ENCODE peak calls at places on chromosome 11, in eight cellular contexts. One of them, this sample, is unnamed.

GRCh38 chr11:63909621-63910506 is 7.1 kb downstream of the RCOR2 start:
- DNase-seq in nephron progenitor cell: peak
- DNase-seq in activated T-helper 1 cell treated with anti-CD3 and anti-CD28 coated beads, Interleukin-12 subunit alpha, Interleukin-12 subunit beta, Interleukin-2, Interleukin-4 antibody, amounts not matched to agents 30 ng/mL and 10 ng/mL and 1 ng/mL, durations not matched to agents 14 hours and 24 hours and 36 hours: no peak
- DNase-seq in RCC 7860: no peak
- DNase-seq in amniotic stem cell: no peak
- DNase-seq in stimulated activated CD8-positive, alpha-beta memory T cell treated with anti-CD3 and anti-CD28 coated beads, Interleukin-4, amount 100 ng/mL, for 4 hours: no peak
- DNase-seq in NCI-H1092: no peak
- DNase-seq in heart left ventricle: no peak
- DNase-seq in this sample: no peak

GRCh38 chr11:65354265-65355012 is at the start of gene TIGD3:
- DNase-seq in NCI-H1092: peak
- DNase-seq in RCC 7860: peak
- DNase-seq in heart left ventricle: peak
- DNase-seq in amniotic stem cell: peak
- DNase-seq in activated T-helper 1 cell treated with anti-CD3 and anti-CD28 coated beads, Interleukin-12 subunit alpha, Interleukin-12 subunit beta, Interleukin-2, Interleukin-4 antibody, amounts not matched to agents 30 ng/mL and 10 ng/mL and 1 ng/mL, durations not matched to agents 14 hours and 24 hours and 36 hours: peak
- DNase-seq in stimulated activated CD8-positive, alpha-beta memory T cell treated with anti-CD3 and anti-CD28 coated beads, Interleukin-4, amount 100 ng/mL, for 4 hours: peak
- DNase-seq in nephron progenitor cell: peak
- DNase-seq in this sample: peak

GRCh38 chr11:93767018-93767417 is 17.1 kb upstream of the MED17 start:
- DNase-seq in RCC 7860: no peak
- DNase-seq in activated T-helper 1 cell treated with anti-CD3 and anti-CD28 coated beads, Interleukin-12 subunit alpha, Interleukin-12 subunit beta, Interleukin-2, Interleukin-4 antibody, amounts not matched to agents 30 ng/mL and 10 ng/mL and 1 ng/mL, durations not matched to agents 14 hours and 24 hours and 36 hours: no peak
- DNase-seq in NCI-H1092: no peak
- DNase-seq in heart left ventricle: no peak
- DNase-seq in amniotic stem cell: no peak
- DNase-seq in nephron progenitor cell: no peak
- DNase-seq in stimulated activated CD8-positive, alpha-beta memory T cell treated with anti-CD3 and anti-CD28 coated beads, Interleukin-4, amount 100 ng/mL, for 4 hours: no peak
- DNase-seq in this sample: no peak

GRCh38 chr11:7202412-7202811 is 49.3 kb upstream of the SYT9 start:
- DNase-seq in RCC 7860: no peak
- DNase-seq in heart left ventricle: no peak
- DNase-seq in activated T-helper 1 cell treated with anti-CD3 and anti-CD28 coated beads, Interleukin-12 subunit alpha, Interleukin-12 subunit beta, Interleukin-2, Interleukin-4 antibody, amounts not matched to agents 30 ng/mL and 10 ng/mL and 1 ng/mL, durations not matched to agents 14 hours and 24 hours and 36 hours: no peak
- DNase-seq in nephron progenitor cell: no peak
- DNase-seq in NCI-H1092: no peak
- DNase-seq in stimulated activated CD8-positive, alpha-beta memory T cell treated with anti-CD3 and anti-CD28 coated beads, Interleukin-4, amount 100 ng/mL, for 4 hours: no peak
- DNase-seq in amniotic stem cell: no peak
- DNase-seq in this sample: no peak

GRCh38 chr11:107824668-107825369 is 33.8 kb downstream of the SLC35F2 start:
- DNase-seq in nephron progenitor cell: no peak
- DNase-seq in activated T-helper 1 cell treated with anti-CD3 and anti-CD28 coated beads, Interleukin-12 subunit alpha, Interleukin-12 subunit beta, Interleukin-2, Interleukin-4 antibody, amounts not matched to agents 30 ng/mL and 10 ng/mL and 1 ng/mL, durations not matched to agents 14 hours and 24 hours and 36 hours: no peak
- DNase-seq in stimulated activated CD8-positive, alpha-beta memory T cell treated with anti-CD3 and anti-CD28 coated beads, Interleukin-4, amount 100 ng/mL, for 4 hours: no peak
- DNase-seq in NCI-H1092: no peak
- DNase-seq in amniotic stem cell: no peak
- DNase-seq in RCC 7860: no peak
- DNase-seq in heart left ventricle: no peak
- DNase-seq in this sample: no peak

GRCh38 chr11:35525501-35526175 is at the start of gene PAMR1:
- DNase-seq in nephron progenitor cell: peak
- DNase-seq in amniotic stem cell: peak
- DNase-seq in activated T-helper 1 cell treated with anti-CD3 and anti-CD28 coated beads, Interleukin-12 subunit alpha, Interleukin-12 subunit beta, Interleukin-2, Interleukin-4 antibody, amounts not matched to agents 30 ng/mL and 10 ng/mL and 1 ng/mL, durations not matched to agents 14 hours and 24 hours and 36 hours: no peak
- DNase-seq in stimulated activated CD8-positive, alpha-beta memory T cell treated with anti-CD3 and anti-CD28 coated beads, Interleukin-4, amount 100 ng/mL, for 4 hours: no peak
- DNase-seq in RCC 7860: no peak
- DNase-seq in NCI-H1092: no peak
- DNase-seq in heart left ventricle: peak
- DNase-seq in this sample: no peak

GRCh38 chr11:44036811-44037657 is 10.7 kb upstream of the ACCSL start:
- DNase-seq in amniotic stem cell: peak
- DNase-seq in nephron progenitor cell: peak
- DNase-seq in activated T-helper 1 cell treated with anti-CD3 and anti-CD28 coated beads, Interleukin-12 subunit alpha, Interleukin-12 subunit beta, Interleukin-2, Interleukin-4 antibody, amounts not matched to agents 30 ng/mL and 10 ng/mL and 1 ng/mL, durations not matched to agents 14 hours and 24 hours and 36 hours: peak
- DNase-seq in NCI-H1092: peak
- DNase-seq in heart left ventricle: peak
- DNase-seq in stimulated activated CD8-positive, alpha-beta memory T cell treated with anti-CD3 and anti-CD28 coated beads, Interleukin-4, amount 100 ng/mL, for 4 hours: no peak
- DNase-seq in RCC 7860: peak
- DNase-seq in this sample: peak

GRCh38 chr11:47980907-47981621 is 705 bp downstream of the PTPRJ start:
- DNase-seq in amniotic stem cell: no peak
- DNase-seq in heart left ventricle: peak
- DNase-seq in nephron progenitor cell: peak
- DNase-seq in NCI-H1092: peak
- DNase-seq in RCC 7860: no peak
- DNase-seq in stimulated activated CD8-positive, alpha-beta memory T cell treated with anti-CD3 and anti-CD28 coated beads, Interleukin-4, amount 100 ng/mL, for 4 hours: no peak
- DNase-seq in activated T-helper 1 cell treated with anti-CD3 and anti-CD28 coated beads, Interleukin-12 subunit alpha, Interleukin-12 subunit beta, Interleukin-2, Interleukin-4 antibody, amounts not matched to agents 30 ng/mL and 10 ng/mL and 1 ng/mL, durations not matched to agents 14 hours and 24 hours and 36 hours: no peak
- DNase-seq in this sample: peak

GRCh38 chr11:75920886-75921285 is 105.9 kb downstream of the UVRAG start:
- DNase-seq in amniotic stem cell: no peak
- DNase-seq in NCI-H1092: no peak
- DNase-seq in nephron progenitor cell: no peak
- DNase-seq in RCC 7860: no peak
- DNase-seq in heart left ventricle: no peak
- DNase-seq in activated T-helper 1 cell treated with anti-CD3 and anti-CD28 coated beads, Interleukin-12 subunit alpha, Interleukin-12 subunit beta, Interleukin-2, Interleukin-4 antibody, amounts not matched to agents 30 ng/mL and 10 ng/mL and 1 ng/mL, durations not matched to agents 14 hours and 24 hours and 36 hours: no peak
- DNase-seq in stimulated activated CD8-positive, alpha-beta memory T cell treated with anti-CD3 and anti-CD28 coated beads, Interleukin-4, amount 100 ng/mL, for 4 hours: no peak
- DNase-seq in this sample: no peak

GRCh38 chr11:67612751-67613150 is 6.0 kb downstream of the NDUFV1 start:
- DNase-seq in nephron progenitor cell: no peak
- DNase-seq in amniotic stem cell: no peak
- DNase-seq in NCI-H1092: no peak
- DNase-seq in stimulated activated CD8-positive, alpha-beta memory T cell treated with anti-CD3 and anti-CD28 coated beads, Interleukin-4, amount 100 ng/mL, for 4 hours: no peak
- DNase-seq in activated T-helper 1 cell treated with anti-CD3 and anti-CD28 coated beads, Interleukin-12 subunit alpha, Interleukin-12 subunit beta, Interleukin-2, Interleukin-4 antibody, amounts not matched to agents 30 ng/mL and 10 ng/mL and 1 ng/mL, durations not matched to agents 14 hours and 24 hours and 36 hours: no peak
- DNase-seq in heart left ventricle: no peak
- DNase-seq in RCC 7860: no peak
- DNase-seq in this sample: no peak

GRCh38 chr11:12079726-12080556 is 30.4 kb upstream of the MICAL2 start:
- DNase-seq in heart left ventricle: peak
- DNase-seq in NCI-H1092: no peak
- DNase-seq in nephron progenitor cell: no peak
- DNase-seq in activated T-helper 1 cell treated with anti-CD3 and anti-CD28 coated beads, Interleukin-12 subunit alpha, Interleukin-12 subunit beta, Interleukin-2, Interleukin-4 antibody, amounts not matched to agents 30 ng/mL and 10 ng/mL and 1 ng/mL, durations not matched to agents 14 hours and 24 hours and 36 hours: no peak
- DNase-seq in amniotic stem cell: peak
- DNase-seq in stimulated activated CD8-positive, alpha-beta memory T cell treated with anti-CD3 and anti-CD28 coated beads, Interleukin-4, amount 100 ng/mL, for 4 hours: no peak
- DNase-seq in RCC 7860: peak
- DNase-seq in this sample: no peak

GRCh38 chr11:115222863-115223530 is 281.2 kb downstream of the CADM1 start:
- DNase-seq in activated T-helper 1 cell treated with anti-CD3 and anti-CD28 coated beads, Interleukin-12 subunit alpha, Interleukin-12 subunit beta, Interleukin-2, Interleukin-4 antibody, amounts not matched to agents 30 ng/mL and 10 ng/mL and 1 ng/mL, durations not matched to agents 14 hours and 24 hours and 36 hours: no peak
- DNase-seq in nephron progenitor cell: no peak
- DNase-seq in RCC 7860: peak
- DNase-seq in heart left ventricle: no peak
- DNase-seq in stimulated activated CD8-positive, alpha-beta memory T cell treated with anti-CD3 and anti-CD28 coated beads, Interleukin-4, amount 100 ng/mL, for 4 hours: no peak
- DNase-seq in amniotic stem cell: no peak
- DNase-seq in NCI-H1092: no peak
- DNase-seq in this sample: no peak

GRCh38 chr11:57163160-57163868 is 18.4 kb upstream of the LRRC55 start:
- DNase-seq in amniotic stem cell: no peak
- DNase-seq in heart left ventricle: no peak
- DNase-seq in activated T-helper 1 cell treated with anti-CD3 and anti-CD28 coated beads, Interleukin-12 subunit alpha, Interleukin-12 subunit beta, Interleukin-2, Interleukin-4 antibody, amounts not matched to agents 30 ng/mL and 10 ng/mL and 1 ng/mL, durations not matched to agents 14 hours and 24 hours and 36 hours: no peak
- DNase-seq in nephron progenitor cell: no peak
- DNase-seq in stimulated activated CD8-positive, alpha-beta memory T cell treated with anti-CD3 and anti-CD28 coated beads, Interleukin-4, amount 100 ng/mL, for 4 hours: no peak
- DNase-seq in RCC 7860: no peak
- DNase-seq in NCI-H1092: no peak
- DNase-seq in this sample: no peak

GRCh38 chr11:71209181-71209580 is 43.2 kb downstream of the SHANK2 start:
- DNase-seq in stimulated activated CD8-positive, alpha-beta memory T cell treated with anti-CD3 and anti-CD28 coated beads, Interleukin-4, amount 100 ng/mL, for 4 hours: no peak
- DNase-seq in activated T-helper 1 cell treated with anti-CD3 and anti-CD28 coated beads, Interleukin-12 subunit alpha, Interleukin-12 subunit beta, Interleukin-2, Interleukin-4 antibody, amounts not matched to agents 30 ng/mL and 10 ng/mL and 1 ng/mL, durations not matched to agents 14 hours and 24 hours and 36 hours: no peak
- DNase-seq in nephron progenitor cell: no peak
- DNase-seq in NCI-H1092: no peak
- DNase-seq in amniotic stem cell: no peak
- DNase-seq in RCC 7860: no peak
- DNase-seq in heart left ventricle: no peak
- DNase-seq in this sample: no peak

GRCh38 chr11:85705805-85706204 is 19.8 kb upstream of the CCDC89 start:
- DNase-seq in heart left ventricle: no peak
- DNase-seq in NCI-H1092: no peak
- DNase-seq in nephron progenitor cell: no peak
- DNase-seq in stimulated activated CD8-positive, alpha-beta memory T cell treated with anti-CD3 and anti-CD28 coated beads, Interleukin-4, amount 100 ng/mL, for 4 hours: no peak
- DNase-seq in activated T-helper 1 cell treated with anti-CD3 and anti-CD28 coated beads, Interleukin-12 subunit alpha, Interleukin-12 subunit beta, Interleukin-2, Interleukin-4 antibody, amounts not matched to agents 30 ng/mL and 10 ng/mL and 1 ng/mL, durations not matched to agents 14 hours and 24 hours and 36 hours: no peak
- DNase-seq in RCC 7860: no peak
- DNase-seq in amniotic stem cell: no peak
- DNase-seq in this sample: no peak

GRCh38 chr11:11786771-11787170 is 55.0 kb upstream of the USP47 start:
- DNase-seq in amniotic stem cell: no peak
- DNase-seq in RCC 7860: peak
- DNase-seq in heart left ventricle: no peak
- DNase-seq in activated T-helper 1 cell treated with anti-CD3 and anti-CD28 coated beads, Interleukin-12 subunit alpha, Interleukin-12 subunit beta, Interleukin-2, Interleukin-4 antibody, amounts not matched to agents 30 ng/mL and 10 ng/mL and 1 ng/mL, durations not matched to agents 14 hours and 24 hours and 36 hours: no peak
- DNase-seq in nephron progenitor cell: no peak
- DNase-seq in NCI-H1092: no peak
- DNase-seq in stimulated activated CD8-positive, alpha-beta memory T cell treated with anti-CD3 and anti-CD28 coated beads, Interleukin-4, amount 100 ng/mL, for 4 hours: no peak
- DNase-seq in this sample: no peak

GRCh38 chr11:76159983-76160661 is 46.2 kb downstream of the WNT11 start:
- DNase-seq in amniotic stem cell: no peak
- DNase-seq in heart left ventricle: peak
- DNase-seq in nephron progenitor cell: no peak
- DNase-seq in activated T-helper 1 cell treated with anti-CD3 and anti-CD28 coated beads, Interleukin-12 subunit alpha, Interleukin-12 subunit beta, Interleukin-2, Interleukin-4 antibody, amounts not matched to agents 30 ng/mL and 10 ng/mL and 1 ng/mL, durations not matched to agents 14 hours and 24 hours and 36 hours: no peak
- DNase-seq in stimulated activated CD8-positive, alpha-beta memory T cell treated with anti-CD3 and anti-CD28 coated beads, Interleukin-4, amount 100 ng/mL, for 4 hours: no peak
- DNase-seq in NCI-H1092: peak
- DNase-seq in RCC 7860: no peak
- DNase-seq in this sample: no peak

GRCh38 chr11:15649371-15650104 is 534.8 kb downstream of the INSC start:
- DNase-seq in nephron progenitor cell: no peak
- DNase-seq in RCC 7860: no peak
- DNase-seq in heart left ventricle: no peak
- DNase-seq in stimulated activated CD8-positive, alpha-beta memory T cell treated with anti-CD3 and anti-CD28 coated beads, Interleukin-4, amount 100 ng/mL, for 4 hours: no peak
- DNase-seq in activated T-helper 1 cell treated with anti-CD3 and anti-CD28 coated beads, Interleukin-12 subunit alpha, Interleukin-12 subunit beta, Interleukin-2, Interleukin-4 antibody, amounts not matched to agents 30 ng/mL and 10 ng/mL and 1 ng/mL, durations not matched to agents 14 hours and 24 hours and 36 hours: no peak
- DNase-seq in amniotic stem cell: no peak
- DNase-seq in NCI-H1092: no peak
- DNase-seq in this sample: no peak

GRCh38 chr11:109808569-109808968 is 284.6 kb upstream of the ZC3H12C start:
- DNase-seq in stimulated activated CD8-positive, alpha-beta memory T cell treated with anti-CD3 and anti-CD28 coated beads, Interleukin-4, amount 100 ng/mL, for 4 hours: no peak
- DNase-seq in NCI-H1092: no peak
- DNase-seq in RCC 7860: no peak
- DNase-seq in nephron progenitor cell: no peak
- DNase-seq in amniotic stem cell: no peak
- DNase-seq in heart left ventricle: no peak
- DNase-seq in activated T-helper 1 cell treated with anti-CD3 and anti-CD28 coated beads, Interleukin-12 subunit alpha, Interleukin-12 subunit beta, Interleukin-2, Interleukin-4 antibody, amounts not matched to agents 30 ng/mL and 10 ng/mL and 1 ng/mL, durations not matched to agents 14 hours and 24 hours and 36 hours: no peak
- DNase-seq in this sample: no peak

GRCh38 chr11:92224394-92225205 is at the start of gene FAT3:
- DNase-seq in stimulated activated CD8-positive, alpha-beta memory T cell treated with anti-CD3 and anti-CD28 coated beads, Interleukin-4, amount 100 ng/mL, for 4 hours: no peak
- DNase-seq in heart left ventricle: no peak
- DNase-seq in amniotic stem cell: no peak
- DNase-seq in nephron progenitor cell: peak
- DNase-seq in activated T-helper 1 cell treated with anti-CD3 and anti-CD28 coated beads, Interleukin-12 subunit alpha, Interleukin-12 subunit beta, Interleukin-2, Interleukin-4 antibody, amounts not matched to agents 30 ng/mL and 10 ng/mL and 1 ng/mL, durations not matched to agents 14 hours and 24 hours and 36 hours: no peak
- DNase-seq in NCI-H1092: peak
- DNase-seq in RCC 7860: no peak
- DNase-seq in this sample: no peak

GRCh38 chr11:123653997-123654565 is 343 bp downstream of the SCN3B start:
- DNase-seq in activated T-helper 1 cell treated with anti-CD3 and anti-CD28 coated beads, Interleukin-12 subunit alpha, Interleukin-12 subunit beta, Interleukin-2, Interleukin-4 antibody, amounts not matched to agents 30 ng/mL and 10 ng/mL and 1 ng/mL, durations not matched to agents 14 hours and 24 hours and 36 hours: peak
- DNase-seq in nephron progenitor cell: peak
- DNase-seq in NCI-H1092: peak
- DNase-seq in amniotic stem cell: peak
- DNase-seq in heart left ventricle: peak
- DNase-seq in RCC 7860: no peak
- DNase-seq in stimulated activated CD8-positive, alpha-beta memory T cell treated with anti-CD3 and anti-CD28 coated beads, Interleukin-4, amount 100 ng/mL, for 4 hours: no peak
- DNase-seq in this sample: peak

GRCh38 chr11:64028398-64029115 is 7.2 kb upstream of the FLRT1 start:
- DNase-seq in activated T-helper 1 cell treated with anti-CD3 and anti-CD28 coated beads, Interleukin-12 subunit alpha, Interleukin-12 subunit beta, Interleukin-2, Interleukin-4 antibody, amounts not matched to agents 30 ng/mL and 10 ng/mL and 1 ng/mL, durations not matched to agents 14 hours and 24 hours and 36 hours: no peak
- DNase-seq in NCI-H1092: peak
- DNase-seq in heart left ventricle: no peak
- DNase-seq in RCC 7860: no peak
- DNase-seq in stimulated activated CD8-positive, alpha-beta memory T cell treated with anti-CD3 and anti-CD28 coated beads, Interleukin-4, amount 100 ng/mL, for 4 hours: no peak
- DNase-seq in nephron progenitor cell: peak
- DNase-seq in amniotic stem cell: no peak
- DNase-seq in this sample: no peak

GRCh38 chr11:128511712-128512111 is 75.6 kb downstream of the ETS1 start:
- DNase-seq in amniotic stem cell: no peak
- DNase-seq in NCI-H1092: no peak
- DNase-seq in stimulated activated CD8-positive, alpha-beta memory T cell treated with anti-CD3 and anti-CD28 coated beads, Interleukin-4, amount 100 ng/mL, for 4 hours: no peak
- DNase-seq in activated T-helper 1 cell treated with anti-CD3 and anti-CD28 coated beads, Interleukin-12 subunit alpha, Interleukin-12 subunit beta, Interleukin-2, Interleukin-4 antibody, amounts not matched to agents 30 ng/mL and 10 ng/mL and 1 ng/mL, durations not matched to agents 14 hours and 24 hours and 36 hours: no peak
- DNase-seq in nephron progenitor cell: no peak
- DNase-seq in heart left ventricle: no peak
- DNase-seq in RCC 7860: no peak
- DNase-seq in this sample: no peak

GRCh38 chr11:12653729-12654128 is 20.5 kb upstream of the TEAD1 start:
- DNase-seq in RCC 7860: peak
- DNase-seq in amniotic stem cell: no peak
- DNase-seq in heart left ventricle: no peak
- DNase-seq in activated T-helper 1 cell treated with anti-CD3 and anti-CD28 coated beads, Interleukin-12 subunit alpha, Interleukin-12 subunit beta, Interleukin-2, Interleukin-4 antibody, amounts not matched to agents 30 ng/mL and 10 ng/mL and 1 ng/mL, durations not matched to agents 14 hours and 24 hours and 36 hours: no peak
- DNase-seq in NCI-H1092: no peak
- DNase-seq in stimulated activated CD8-positive, alpha-beta memory T cell treated with anti-CD3 and anti-CD28 coated beads, Interleukin-4, amount 100 ng/mL, for 4 hours: no peak
- DNase-seq in nephron progenitor cell: no peak
- DNase-seq in this sample: no peak

GRCh38 chr11:73393479-73394415 is 17.5 kb downstream of the RELT start:
- DNase-seq in NCI-H1092: peak
- DNase-seq in nephron progenitor cell: peak
- DNase-seq in stimulated activated CD8-positive, alpha-beta memory T cell treated with anti-CD3 and anti-CD28 coated beads, Interleukin-4, amount 100 ng/mL, for 4 hours: peak
- DNase-seq in activated T-helper 1 cell treated with anti-CD3 and anti-CD28 coated beads, Interleukin-12 subunit alpha, Interleukin-12 subunit beta, Interleukin-2, Interleukin-4 antibody, amounts not matched to agents 30 ng/mL and 10 ng/mL and 1 ng/mL, durations not matched to agents 14 hours and 24 hours and 36 hours: peak
- DNase-seq in amniotic stem cell: peak
- DNase-seq in RCC 7860: peak
- DNase-seq in heart left ventricle: peak
- DNase-seq in this sample: peak

GRCh38 chr11:113378013-113378412 is 9.6 kb upstream of the ANKK1 start:
- DNase-seq in nephron progenitor cell: no peak
- DNase-seq in activated T-helper 1 cell treated with anti-CD3 and anti-CD28 coated beads, Interleukin-12 subunit alpha, Interleukin-12 subunit beta, Interleukin-2, Interleukin-4 antibody, amounts not matched to agents 30 ng/mL and 10 ng/mL and 1 ng/mL, durations not matched to agents 14 hours and 24 hours and 36 hours: no peak
- DNase-seq in amniotic stem cell: no peak
- DNase-seq in NCI-H1092: no peak
- DNase-seq in stimulated activated CD8-positive, alpha-beta memory T cell treated with anti-CD3 and anti-CD28 coated beads, Interleukin-4, amount 100 ng/mL, for 4 hours: no peak
- DNase-seq in heart left ventricle: no peak
- DNase-seq in RCC 7860: no peak
- DNase-seq in this sample: no peak

GRCh38 chr11:83191491-83191890 is 2.0 kb upstream of the ANKRD42 start:
- DNase-seq in activated T-helper 1 cell treated with anti-CD3 and anti-CD28 coated beads, Interleukin-12 subunit alpha, Interleukin-12 subunit beta, Interleukin-2, Interleukin-4 antibody, amounts not matched to agents 30 ng/mL and 10 ng/mL and 1 ng/mL, durations not matched to agents 14 hours and 24 hours and 36 hours: no peak
- DNase-seq in amniotic stem cell: no peak
- DNase-seq in NCI-H1092: no peak
- DNase-seq in heart left ventricle: no peak
- DNase-seq in RCC 7860: no peak
- DNase-seq in stimulated activated CD8-positive, alpha-beta memory T cell treated with anti-CD3 and anti-CD28 coated beads, Interleukin-4, amount 100 ng/mL, for 4 hours: no peak
- DNase-seq in nephron progenitor cell: no peak
- DNase-seq in this sample: no peak

GRCh38 chr11:74417860-74418508 is 19.8 kb upstream of the PGM2L1 start:
- DNase-seq in activated T-helper 1 cell treated with anti-CD3 and anti-CD28 coated beads, Interleukin-12 subunit alpha, Interleukin-12 subunit beta, Interleukin-2, Interleukin-4 antibody, amounts not matched to agents 30 ng/mL and 10 ng/mL and 1 ng/mL, durations not matched to agents 14 hours and 24 hours and 36 hours: no peak
- DNase-seq in RCC 7860: no peak
- DNase-seq in heart left ventricle: no peak
- DNase-seq in stimulated activated CD8-positive, alpha-beta memory T cell treated with anti-CD3 and anti-CD28 coated beads, Interleukin-4, amount 100 ng/mL, for 4 hours: no peak
- DNase-seq in amniotic stem cell: no peak
- DNase-seq in nephron progenitor cell: peak
- DNase-seq in NCI-H1092: no peak
- DNase-seq in this sample: no peak

GRCh38 chr11:8913961-8914660 is 3.1 kb downstream of the AKIP1 start:
- DNase-seq in stimulated activated CD8-positive, alpha-beta memory T cell treated with anti-CD3 and anti-CD28 coated beads, Interleukin-4, amount 100 ng/mL, for 4 hours: no peak
- DNase-seq in RCC 7860: no peak
- DNase-seq in NCI-H1092: no peak
- DNase-seq in heart left ventricle: peak
- DNase-seq in nephron progenitor cell: peak
- DNase-seq in amniotic stem cell: peak
- DNase-seq in activated T-helper 1 cell treated with anti-CD3 and anti-CD28 coated beads, Interleukin-12 subunit alpha, Interleukin-12 subunit beta, Interleukin-2, Interleukin-4 antibody, amounts not matched to agents 30 ng/mL and 10 ng/mL and 1 ng/mL, durations not matched to agents 14 hours and 24 hours and 36 hours: peak
- DNase-seq in this sample: peak

GRCh38 chr11:62857541-62857982 is 18.2 kb upstream of the WDR74 start:
- DNase-seq in NCI-H1092: no peak
- DNase-seq in stimulated activated CD8-positive, alpha-beta memory T cell treated with anti-CD3 and anti-CD28 coated beads, Interleukin-4, amount 100 ng/mL, for 4 hours: no peak
- DNase-seq in heart left ventricle: no peak
- DNase-seq in amniotic stem cell: no peak
- DNase-seq in nephron progenitor cell: no peak
- DNase-seq in RCC 7860: peak
- DNase-seq in activated T-helper 1 cell treated with anti-CD3 and anti-CD28 coated beads, Interleukin-12 subunit alpha, Interleukin-12 subunit beta, Interleukin-2, Interleukin-4 antibody, amounts not matched to agents 30 ng/mL and 10 ng/mL and 1 ng/mL, durations not matched to agents 14 hours and 24 hours and 36 hours: no peak
- DNase-seq in this sample: no peak

GRCh38 chr11:58958500-58958899 is 19.2 kb downstream of the GLYATL1 start:
- DNase-seq in RCC 7860: no peak
- DNase-seq in activated T-helper 1 cell treated with anti-CD3 and anti-CD28 coated beads, Interleukin-12 subunit alpha, Interleukin-12 subunit beta, Interleukin-2, Interleukin-4 antibody, amounts not matched to agents 30 ng/mL and 10 ng/mL and 1 ng/mL, durations not matched to agents 14 hours and 24 hours and 36 hours: no peak
- DNase-seq in heart left ventricle: peak
- DNase-seq in stimulated activated CD8-positive, alpha-beta memory T cell treated with anti-CD3 and anti-CD28 coated beads, Interleukin-4, amount 100 ng/mL, for 4 hours: no peak
- DNase-seq in amniotic stem cell: no peak
- DNase-seq in nephron progenitor cell: peak
- DNase-seq in NCI-H1092: no peak
- DNase-seq in this sample: peak

GRCh38 chr11:31607914-31608313 is 98.3 kb downstream of the ELP4 start:
- DNase-seq in amniotic stem cell: no peak
- DNase-seq in RCC 7860: no peak
- DNase-seq in activated T-helper 1 cell treated with anti-CD3 and anti-CD28 coated beads, Interleukin-12 subunit alpha, Interleukin-12 subunit beta, Interleukin-2, Interleukin-4 antibody, amounts not matched to agents 30 ng/mL and 10 ng/mL and 1 ng/mL, durations not matched to agents 14 hours and 24 hours and 36 hours: no peak
- DNase-seq in NCI-H1092: no peak
- DNase-seq in stimulated activated CD8-positive, alpha-beta memory T cell treated with anti-CD3 and anti-CD28 coated beads, Interleukin-4, amount 100 ng/mL, for 4 hours: no peak
- DNase-seq in heart left ventricle: no peak
- DNase-seq in nephron progenitor cell: no peak
- DNase-seq in this sample: no peak

GRCh38 chr11:65298655-65299179 is 15.9 kb upstream of the CDC42EP2 start:
- DNase-seq in activated T-helper 1 cell treated with anti-CD3 and anti-CD28 coated beads, Interleukin-12 subunit alpha, Interleukin-12 subunit beta, Interleukin-2, Interleukin-4 antibody, amounts not matched to agents 30 ng/mL and 10 ng/mL and 1 ng/mL, durations not matched to agents 14 hours and 24 hours and 36 hours: no peak
- DNase-seq in amniotic stem cell: no peak
- DNase-seq in RCC 7860: no peak
- DNase-seq in nephron progenitor cell: no peak
- DNase-seq in stimulated activated CD8-positive, alpha-beta memory T cell treated with anti-CD3 and anti-CD28 coated beads, Interleukin-4, amount 100 ng/mL, for 4 hours: no peak
- DNase-seq in heart left ventricle: peak
- DNase-seq in NCI-H1092: no peak
- DNase-seq in this sample: no peak

GRCh38 chr11:121253951-121254350 is 38.6 kb upstream of the SC5D start:
- DNase-seq in RCC 7860: no peak
- DNase-seq in activated T-helper 1 cell treated with anti-CD3 and anti-CD28 coated beads, Interleukin-12 subunit alpha, Interleukin-12 subunit beta, Interleukin-2, Interleukin-4 antibody, amounts not matched to agents 30 ng/mL and 10 ng/mL and 1 ng/mL, durations not matched to agents 14 hours and 24 hours and 36 hours: no peak
- DNase-seq in nephron progenitor cell: no peak
- DNase-seq in amniotic stem cell: no peak
- DNase-seq in stimulated activated CD8-positive, alpha-beta memory T cell treated with anti-CD3 and anti-CD28 coated beads, Interleukin-4, amount 100 ng/mL, for 4 hours: no peak
- DNase-seq in heart left ventricle: no peak
- DNase-seq in NCI-H1092: no peak
- DNase-seq in this sample: no peak

This sample was measured in activated CD4-positive, alpha-beta memory T cell treated with anti-CD3 and anti-CD28 coated beads, Interleukin-2, amount 10 ng/mL, durations not matched to agents 7 days and 5 days.